ENCODE peak calls at places on chromosomes 3 and 15, in eight cellular contexts. S is nucleus accumbens; Q is frontal cortex; R is AG20443; M is psoas muscle; B is Karpas-422; T is SK-N-SH; O is activated CD4-positive, alpha-beta T cell treated with anti-CD3 and anti-CD28 coated beads for 4 hours. A is an unnamed sample.

GRCh38 chr15:32669870-32670623 is 28.5 kb downstream of the SCG5 start:
- DNase-seq in M (no peak), O (no peak), B (no peak), Q (peak; percentile 24), T (peak; percentile 87), S (peak; percentile 76), R (peak; percentile 73), A (no peak)

GRCh38 chr3:72127843-72128242 is 342.9 kb upstream of the PROK2 start:
- DNase-seq in M (no peak), T (no peak), R (peak; percentile 61), O (no peak), Q (no peak), S (no peak), B (no peak), A (no peak)

GRCh38 chr15:62782100-62782791 is 260.3 kb upstream of the TPM1 start:
- DNase-seq in R (peak; percentile 75), O (no peak), M (peak; percentile 71), S (peak; percentile 67), B (peak; percentile 70), T (peak; percentile 83), Q (peak; percentile 58), A (peak; percentile 17)

GRCh38 chr15:49495993-49496747 is 73.1 kb downstream of the FGF7 start:
- DNase-seq in R (peak; percentile 11), T (no peak), Q (no peak), S (no peak), B (no peak), M (no peak), O (no peak), A (no peak)

GRCh38 chr15:71512281-71513016 is 297.9 kb upstream of the NR2E3 start:
- DNase-seq in B (no peak), S (no peak), M (no peak), Q (no peak), O (no peak), T (no peak), R (no peak), A (no peak)

GRCh38 chr15:88834211-88834812 is 31.1 kb downstream of the ACAN start:
- DNase-seq in S (peak; percentile 42), B (peak; percentile 50), T (peak; percentile 64), Q (no peak), O (no peak), R (peak; percentile 70), M (peak; percentile 58), A (no peak)

GRCh38 chr3:26437678-26438077 is 184.9 kb upstream of the LRRC3B start:
- DNase-seq in T (no peak), O (no peak), M (no peak), R (no peak), S (no peak), Q (no peak), B (no peak), A (no peak)

GRCh38 chr3:156142649-156143048 is 22.3 kb downstream of the KCNAB1 start:
- DNase-seq in Q (no peak), O (no peak), B (no peak), R (no peak), M (no peak), T (no peak), S (no peak), A (no peak)

GRCh38 chr3:150446470-150446977 is 38.4 kb downstream of the TSC22D2 start:
- DNase-seq in T (no peak), M (no peak), O (no peak), Q (no peak), B (no peak), S (no peak), R (no peak), A (no peak)

GRCh38 chr3:63328386-63328785 is 50.3 kb downstream of the SYNPR start:
- DNase-seq in M (no peak), B (no peak), Q (no peak), S (no peak), T (no peak), R (peak; percentile 37), O (no peak), A (no peak)

GRCh38 chr3:135239485-135239884 is 444.4 kb downstream of the EPHB1 start:
- DNase-seq in M (no peak), R (no peak), S (no peak), O (no peak), T (peak; percentile 33), B (no peak), Q (no peak), A (no peak)

GRCh38 chr3:148006508-148006907 is 597.3 kb downstream of the ZIC1 start:
- DNase-seq in R (peak; percentile 43), T (no peak), B (no peak), O (no peak), S (no peak), M (no peak), Q (no peak), A (no peak)

GRCh38 chr3:129552287-129553050 is 9.5 kb downstream of the H1-8 start:
- DNase-seq in T (no peak), Q (peak; percentile 58), M (peak; percentile 32), R (no peak), S (peak; percentile 25), O (no peak), B (no peak), A (no peak)